ENCODE peak calls at places on chromosomes 6 and 20, in four cellular contexts. X is stimulated activated naive B cell treated with anti-CD40 and anti-IgM and Interleukin-4, amounts not matched to agents 10 μg/mL and 1 μg/mL and 100 μg/mL, for 72 hours; B is stimulated activated effector memory CD8-positive, alpha-beta T cell treated with anti-CD3 and anti-CD28 coated beads, Interleukin-12 subunit alpha, Interleukin-12 subunit beta, amount 100 ng/mL, for 72 hours; G is naive thymus-derived CD4-positive, alpha-beta T cell. M is an unnamed sample.

GRCh38 chr6:108118359-108118724 is 43.8 kb upstream of the OSTM1 start:
- ATAC-seq in X (peak), B (no peak), G (peak), M (no peak)

GRCh38 chr6:3323148-3323547 is 64.4 kb downstream of the PSMG4 start:
- ATAC-seq in G (no peak), B (no peak), X (no peak), M (no peak)

GRCh38 chr20:44180814-44181213 is 6.2 kb downstream of the JPH2 start:
- ATAC-seq in G (no peak), B (no peak), X (no peak), M (no peak)

GRCh38 chr20:1696521-1697209 is 39.1 kb upstream of the SIRPG start:
- ATAC-seq in G (peak), X (no peak), B (peak), M (no peak)

GRCh38 chr6:166310634-166311033 is 2.4 kb upstream of the PRR18 start:
- ATAC-seq in G (no peak), B (no peak), X (no peak), M (no peak)

GRCh38 chr6:149212202-149212601 is 105.3 kb upstream of the TAB2 start:
- ATAC-seq in X (no peak), G (no peak), B (peak), M (no peak)

GRCh38 chr6:149425224-149425623 is 25.2 kb downstream of the SUMO4 start:
- ATAC-seq in X (no peak), B (no peak), G (no peak), M (peak)

GRCh38 chr6:42313941-42314570 is 96.4 kb upstream of the MRPS10 start:
- ATAC-seq in G (no peak), X (no peak), B (no peak), M (no peak)

GRCh38 chr20:50815162-50815989 is 20.5 kb downstream of the BCAS4 start:
- ATAC-seq in X (peak), B (no peak), G (peak), M (peak)

GRCh38 chr6:136921936-136922679 is at the start of gene SLC35D3:
- ATAC-seq in X (peak), B (peak), G (peak), M (no peak)

GRCh38 chr6:45710304-45710821 is 305.3 kb downstream of the CLIC5 start:
- ATAC-seq in B (peak), X (peak), G (peak), M (peak)

GRCh38 chr6:118551063-118551672 is 3.1 kb downstream of the PLN start:
- ATAC-seq in B (peak), G (peak), X (peak), M (no peak)

GRCh38 chr20:10659651-10660601 is 13.9 kb downstream of the JAG1 start:
- ATAC-seq in B (no peak), G (no peak), X (no peak), M (no peak)

GRCh38 chr6:165889636-165890403 is 226.8 kb upstream of the PDE10A start:
- ATAC-seq in B (no peak), X (peak), G (no peak), M (no peak)

GRCh38 chr6:44008821-44009370 is 118.4 kb downstream of the MRPL14 start:
- ATAC-seq in G (no peak), B (no peak), X (no peak), M (no peak)

GRCh38 chr6:26660096-26660425 is 515 bp upstream of the ZNF322 start:
- ATAC-seq in X (peak), G (peak), B (peak), M (peak)

GRCh38 chr6:148239215-148239614 is 103.4 kb upstream of the SASH1 start:
- ATAC-seq in B (no peak), X (no peak), G (no peak), M (no peak)

GRCh38 chr20:50369225-50370035 is 140.8 kb upstream of the PTPN1 start:
- ATAC-seq in B (no peak), G (no peak), X (no peak), M (no peak)

GRCh38 chr20:62433655-62434054 is 6.3 kb upstream of the RBBP8NL start:
- ATAC-seq in G (no peak), B (no peak), X (no peak), M (no peak)

GRCh38 chr6:56156643-56157042 is 90.7 kb downstream of the COL21A1 start:
- ATAC-seq in B (no peak), X (no peak), G (no peak), M (no peak)

GRCh38 chr6:72787521-72788031 is 165.7 kb downstream of the KCNQ5 start:
- ATAC-seq in B (no peak), X (no peak), G (no peak), M (no peak)

GRCh38 chr20:11195899-11196558 is 522.2 kb upstream of the JAG1 start:
- ATAC-seq in X (no peak), B (no peak), G (no peak), M (no peak)

GRCh38 chr6:158611039-158611438 is 33.5 kb downstream of the DYNLT1 start:
- ATAC-seq in G (no peak), X (no peak), B (no peak), M (no peak)

GRCh38 chr20:12594410-12595130 is 414.2 kb upstream of the SPTLC3 start:
- ATAC-seq in B (no peak), X (no peak), G (no peak), M (no peak)

GRCh38 chr20:58019850-58020625 is 208.4 kb downstream of the ANKRD60 start:
- ATAC-seq in X (no peak), B (peak), G (no peak), M (no peak)

GRCh38 chr6:124996411-124996810 is 34.2 kb downstream of the RNF217 start:
- ATAC-seq in X (no peak), G (no peak), B (no peak), M (no peak)

GRCh38 chr6:11701568-11701967 is 77.0 kb downstream of the ADTRP start:
- ATAC-seq in B (no peak), G (no peak), X (no peak), M (no peak)

GRCh38 chr20:25296094-25297093 is 48.5 kb downstream of the PYGB start:
- ATAC-seq in B (peak), X (peak), G (peak), M (no peak)

GRCh38 chr6:13113376-13113775 is 215.0 kb downstream of the TBC1D7 start:
- ATAC-seq in X (no peak), B (no peak), G (no peak), M (no peak)

GRCh38 chr6:159098636-159099106 is 53.9 kb upstream of the TAGAP start:
- ATAC-seq in B (peak), X (peak), G (peak), M (peak)

GRCh38 chr20:33407251-33407650 is 5.9 kb upstream of the CDK5RAP1 start:
- ATAC-seq in X (peak), G (peak), B (peak), M (peak)

GRCh38 chr6:42947950-42948349 is 12.6 kb upstream of the GNMT start:
- ATAC-seq in G (no peak), B (no peak), X (no peak), M (no peak)

GRCh38 chr20:33963756-33964155 is 30.0 kb upstream of the RALY start:
- ATAC-seq in B (no peak), X (no peak), G (no peak), M (no peak)

GRCh38 chr20:25327521-25328235 is 63.0 kb downstream of the ABHD12 start:
- ATAC-seq in G (no peak), X (no peak), B (no peak), M (no peak)

GRCh38 chr6:39203398-39203797 is 25.9 kb downstream of the KCNK5 start:
- ATAC-seq in G (no peak), B (no peak), X (no peak), M (no peak)

GRCh38 chr6:46949662-46950280 is 28.0 kb upstream of the ADGRF5 start:
- ATAC-seq in G (no peak), B (no peak), X (no peak), M (no peak)

GRCh38 chr6:35265523-35265922 is 6.0 kb downstream of the ZNF76 start:
- ATAC-seq in B (no peak), G (no peak), X (peak), M (no peak)

GRCh38 chr6:25302677-25303128 is 23.5 kb downstream of the CARMIL1 start:
- ATAC-seq in G (peak), B (no peak), X (peak), M (no peak)

GRCh38 chr20:4926531-4927156 is 74.7 kb downstream of the SLC23A2 start:
- ATAC-seq in X (no peak), G (no peak), B (no peak), M (no peak)

GRCh38 chr6:35401514-35401913 is 50.6 kb upstream of the FANCE start:
- ATAC-seq in B (no peak), X (no peak), G (no peak), M (no peak)